ENCODE peak calls at places on chromosome 15, in five cellular contexts. N is body of pancreas, C is fibroblast of lung, H is A549, V is lower lobe of right lung. W is an unnamed sample.

GRCh38 chr15:58574612-58575011 is 142.8 kb downstream of the LIPC start:
- DNase-seq in N (no peak), C (no peak), H (peak), V (no peak), W (no peak)

GRCh38 chr15:33031324-33031736 is 163.2 kb downstream of the FMN1 start:
- DNase-seq in N (peak), C (peak), H (no peak), V (no peak), W (peak)

GRCh38 chr15:100050877-100051786 is 290.6 kb downstream of the ADAMTS17 start:
- DNase-seq in N (no peak), C (no peak), H (no peak), V (no peak), W (no peak)

GRCh38 chr15:52803543-52804306 is 13.6 kb upstream of the ONECUT1 start:
- DNase-seq in N (peak), C (no peak), H (no peak), V (peak), W (no peak)

GRCh38 chr15:66649235-66649984 is 52.6 kb upstream of the SMAD6 start:
- DNase-seq in N (no peak), C (no peak), H (no peak), V (no peak), W (no peak)

GRCh38 chr15:54579855-54580254 is 601.6 kb downstream of the UNC13C start:
- DNase-seq in N (no peak), C (no peak), H (no peak), V (no peak), W (no peak)

GRCh38 chr15:63918317-63918672 is 84.5 kb upstream of the HERC1 start:
- DNase-seq in N (no peak), C (no peak), H (no peak), V (no peak), W (no peak)

GRCh38 chr15:67510597-67511225 is 10.2 kb upstream of the C15orf61 start:
- DNase-seq in N (no peak), C (peak), H (no peak), V (no peak), W (no peak)

GRCh38 chr15:83010709-83011270 is 649 bp downstream of the C15orf40 start:
- DNase-seq in N (peak), C (peak), H (peak), V (peak), W (peak)

GRCh38 chr15:78072080-78072892 is 5.2 kb downstream of the TBC1D2B start:
- DNase-seq in N (peak), C (peak), H (no peak), V (no peak), W (peak)

GRCh38 chr15:77002954-77003912 is 8.3 kb downstream of the PSTPIP1 start:
- DNase-seq in N (peak), C (no peak), H (no peak), V (peak), W (no peak)

GRCh38 chr15:66004618-66005262 is 135.4 kb downstream of the RAB11A start:
- DNase-seq in N (peak), C (peak), H (peak), V (no peak), W (no peak)

GRCh38 chr15:52227456-52227855 is 36.3 kb upstream of the GNB5 start:
- DNase-seq in N (peak), C (peak), H (peak), V (no peak), W (peak)

GRCh38 chr15:57591822-57592367 is at the start of gene MYZAP:
- DNase-seq in N (peak), C (no peak), H (peak), V (peak), W (no peak)

GRCh38 chr15:101256756-101257155 is 4.9 kb upstream of the CHSY1 start:
- DNase-seq in N (no peak), C (no peak), H (no peak), V (no peak), W (no peak)
- TF ChIP-seq CTCF in N (no peak), C (peak), H (no peak), V (no peak), W (no peak)

DNA sequence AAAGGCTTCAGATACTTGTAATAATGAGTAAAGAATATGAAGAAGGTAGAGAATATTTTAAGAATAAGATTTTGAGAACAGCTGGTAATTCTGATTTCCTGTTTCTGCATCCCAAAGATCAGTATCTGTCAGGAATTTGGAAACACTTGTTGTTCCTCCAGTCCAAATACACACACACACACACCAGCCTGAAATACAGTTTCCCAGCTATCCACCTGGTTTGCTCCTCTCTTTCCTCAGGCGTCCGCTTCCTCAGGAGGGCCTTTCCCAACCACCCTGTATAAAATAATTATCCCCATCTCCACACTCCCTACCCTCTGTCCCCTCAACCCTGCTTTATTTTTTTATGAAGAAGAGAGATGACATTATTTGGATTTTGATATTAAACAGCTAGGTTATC is 2.0 kb upstream of the FSIP1 start:
- DNase-seq in N (no peak), C (no peak), H (no peak), V (no peak), W (no peak)
- H3K4me3 ChIP-seq in N (no peak), C (peak), H (no peak), V (no peak), W (peak)

GRCh38 chr15:79434361-79434760 is 2.2 kb downstream of the MINAR1 start:
- DNase-seq in N (no peak), C (no peak), H (no peak), V (no peak), W (no peak)

GRCh38 chr15:79433610-79434009 is 1.5 kb downstream of the MINAR1 start:
- DNase-seq in N (no peak), C (no peak), H (peak), V (no peak), W (no peak)

GRCh38 chr15:79430901-79431635 is 1.1 kb upstream of the MINAR1 start:
- DNase-seq in N (no peak), C (no peak), H (no peak), V (no peak), W (no peak)

GRCh38 chr15:79431636-79432344 is at the start of gene MINAR1:
- DNase-seq in N (peak), C (peak), H (peak), V (no peak), W (no peak)

GRCh38 chr15:79432345-79433311 is 492 bp downstream of the MINAR1 start:
- DNase-seq in N (peak), C (peak), H (no peak), V (no peak), W (no peak)
- TF ChIP-seq CTCF in N (no peak), C (no peak), H (no peak), V (no peak), W (no peak)

GRCh38 chr15:37105795-37106333 is 5.5 kb upstream of the MEIS2 start:
- DNase-seq in N (no peak), C (no peak), H (no peak), V (no peak), W (no peak)

GRCh38 chr15:37108725-37109124 is 8.4 kb upstream of the MEIS2 start:
- DNase-seq in N (no peak), C (no peak), H (no peak), V (no peak), W (no peak)

GRCh38 chr15:37107754-37108724 is 7.7 kb upstream of the MEIS2 start:
- DNase-seq in N (no peak), C (no peak), H (no peak), V (no peak), W (no peak)

GRCh38 chr15:37106490-37107001 is 6.2 kb upstream of the MEIS2 start:
- DNase-seq in N (no peak), C (peak), H (no peak), V (no peak), W (no peak)

DNA sequence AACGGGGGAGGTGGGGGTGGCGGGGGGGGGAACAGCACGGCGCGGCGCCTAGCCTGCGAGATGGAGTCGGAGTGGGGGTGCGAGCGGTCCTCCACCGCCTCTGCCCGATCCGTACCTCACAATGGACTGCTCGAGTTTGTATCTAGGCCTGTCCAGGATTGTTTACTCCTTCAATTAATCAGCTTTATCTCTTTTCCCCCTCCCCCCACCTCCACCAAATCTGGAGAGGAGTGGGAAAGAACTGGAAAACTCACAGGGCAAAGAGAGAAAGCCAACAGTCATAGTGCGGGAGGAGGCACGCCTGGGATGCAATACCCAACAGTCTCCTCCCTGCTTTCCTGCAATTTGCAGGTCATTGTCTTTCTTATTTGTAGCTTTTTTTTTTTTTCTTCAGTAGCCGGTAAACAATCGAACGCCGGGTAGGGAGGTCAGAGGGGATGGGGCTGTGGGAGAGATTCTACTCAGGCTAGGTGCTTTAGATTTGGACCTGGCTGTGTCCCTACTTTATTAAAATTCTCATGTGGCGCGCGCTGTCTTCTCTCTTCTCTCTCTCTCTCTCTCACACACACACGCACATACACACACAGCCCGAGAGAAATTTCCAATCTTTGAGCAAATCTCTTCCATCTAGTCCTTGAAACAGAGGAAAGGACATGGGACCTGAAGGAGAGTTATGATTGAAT is 6.9 kb upstream of the MEIS2 start:
- DNase-seq in N (no peak), C (no peak), H (no peak), V (no peak), W (no peak)
- H3K4me3 ChIP-seq in N (no peak), C (no peak), H (no peak), V (peak), W (no peak)

DNA sequence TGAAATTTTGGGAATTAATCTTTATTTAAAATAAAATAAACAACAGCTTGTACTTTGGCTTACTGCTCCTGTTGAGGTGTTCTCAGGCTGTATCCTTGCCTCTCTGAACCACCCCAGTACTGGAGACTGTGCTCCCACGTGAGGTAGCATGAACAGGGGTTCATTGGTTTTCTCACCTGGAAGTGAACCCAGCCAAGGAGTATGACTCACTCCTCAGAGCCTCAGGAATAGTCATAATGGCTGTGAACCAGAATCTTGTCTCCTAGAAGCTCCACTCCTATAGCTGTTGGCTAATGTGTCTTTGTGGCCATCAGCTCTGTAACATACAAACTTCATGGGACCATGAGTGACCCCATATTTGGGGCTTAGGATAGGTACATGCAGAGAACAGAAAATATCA is 122.5 kb upstream of the ST8SIA2 start:
- DNase-seq in N (no peak), C (no peak), H (no peak), V (no peak), W (no peak)
- TF ChIP-seq CTCF in N (no peak), C (no peak), H (no peak), V (no peak), W (no peak)